ENCODE peak calls at places on chromosomes 6 and 20, in four cellular contexts. S is GM12878, Z is K562, P is HepG2. R is an unnamed sample.

GRCh38 chr6:37276916-37277509 is 19.1 kb upstream of the TMEM217 start:
- DNase-seq in Z (no peak), S (no peak), P (no peak), R (no peak)

GRCh38 chr6:75145976-75146375 is 59.9 kb downstream of the COL12A1 start:
- DNase-seq in S (no peak), Z (no peak), P (no peak), R (no peak)

GRCh38 chr6:17714879-17715860 is 8.4 kb upstream of the NUP153 start:
- DNase-seq in P (no peak), Z (peak), S (no peak), R (peak)

GRCh38 chr20:51516855-51517254 is 25.7 kb downstream of the NFATC2 start:
- DNase-seq in S (no peak), Z (no peak), P (no peak), R (no peak)

GRCh38 chr6:16728513-16729182 is 32.6 kb downstream of the ATXN1 start:
- DNase-seq in P (no peak), Z (no peak), S (no peak), R (no peak)

GRCh38 chr20:57582432-57583288 is 21.8 kb downstream of the PCK1 start:
- DNase-seq in Z (peak), S (no peak), P (peak), R (peak)

GRCh38 chr6:16472349-16473069 is 234.1 kb downstream of the GMPR start:
- DNase-seq in S (no peak), P (peak), Z (no peak), R (no peak)

GRCh38 chr20:50844430-50845100 is 49.7 kb downstream of the BCAS4 start:
- DNase-seq in P (peak), Z (peak), S (peak), R (no peak)

GRCh38 chr6:158649289-158650143 is at the start of gene SYTL3:
- DNase-seq in S (peak), Z (no peak), P (no peak), R (no peak)

GRCh38 chr6:80020381-80021120 is 16.1 kb downstream of the TTK start:
- DNase-seq in S (no peak), Z (no peak), P (peak), R (no peak)

GRCh38 chr20:20856956-20857355 is 144.5 kb upstream of the RALGAPA2 start:
- DNase-seq in Z (no peak), S (no peak), P (no peak), R (no peak)

GRCh38 chr6:21402368-21402767 is 191.2 kb upstream of the SOX4 start:
- DNase-seq in S (peak), Z (no peak), P (no peak), R (no peak)

GRCh38 chr6:109075934-109076333 is 18.7 kb downstream of the SESN1 start:
- DNase-seq in Z (no peak), S (no peak), P (no peak), R (no peak)

GRCh38 chr6:31717499-31718222 is 2.5 kb downstream of the LY6G6D start:
- DNase-seq in P (peak), S (no peak), Z (peak), R (no peak)

GRCh38 chr6:167739721-167740475 is 86.8 kb upstream of the AFDN start:
- DNase-seq in Z (no peak), P (no peak), S (no peak), R (no peak)

GRCh38 chr6:106163446-106163965 is 77.4 kb downstream of the PRDM1 start:
- DNase-seq in Z (no peak), P (no peak), S (peak), R (peak)

GRCh38 chr20:54267510-54268003 is 59.7 kb downstream of the PFDN4 start:
- DNase-seq in Z (no peak), P (peak), S (no peak), R (no peak)

GRCh38 chr20:63830821-63831593 is at the start of gene ZBTB46:
- DNase-seq in S (no peak), P (no peak), Z (peak), R (peak)

GRCh38 chr20:45934046-45934586 is 367 bp upstream of the PCIF1 start:
- DNase-seq in P (no peak), S (no peak), Z (peak), R (peak)

GRCh38 chr6:163170294-163170883 is 244.1 kb upstream of the QKI start:
- DNase-seq in Z (peak), P (no peak), S (no peak), R (peak)
- TF ChIP-seq FOXM1 in Z (no peak), P (no peak), S (no peak), R (no peak)

GRCh38 chr6:87926072-87926471 is 121.6 kb upstream of the SPACA1 start:
- DNase-seq in S (no peak), P (no peak), Z (no peak), R (no peak)
- TF ChIP-seq BHLHE40 in S (no peak), P (no peak), Z (no peak), R (no peak)

GRCh38 chr20:10557685-10558084 is 116.1 kb downstream of the JAG1 start:
- DNase-seq in S (no peak), Z (no peak), P (no peak), R (no peak)
- TF ChIP-seq FOXK2 in S (no peak), Z (no peak), P (no peak), R (no peak)

DNA sequence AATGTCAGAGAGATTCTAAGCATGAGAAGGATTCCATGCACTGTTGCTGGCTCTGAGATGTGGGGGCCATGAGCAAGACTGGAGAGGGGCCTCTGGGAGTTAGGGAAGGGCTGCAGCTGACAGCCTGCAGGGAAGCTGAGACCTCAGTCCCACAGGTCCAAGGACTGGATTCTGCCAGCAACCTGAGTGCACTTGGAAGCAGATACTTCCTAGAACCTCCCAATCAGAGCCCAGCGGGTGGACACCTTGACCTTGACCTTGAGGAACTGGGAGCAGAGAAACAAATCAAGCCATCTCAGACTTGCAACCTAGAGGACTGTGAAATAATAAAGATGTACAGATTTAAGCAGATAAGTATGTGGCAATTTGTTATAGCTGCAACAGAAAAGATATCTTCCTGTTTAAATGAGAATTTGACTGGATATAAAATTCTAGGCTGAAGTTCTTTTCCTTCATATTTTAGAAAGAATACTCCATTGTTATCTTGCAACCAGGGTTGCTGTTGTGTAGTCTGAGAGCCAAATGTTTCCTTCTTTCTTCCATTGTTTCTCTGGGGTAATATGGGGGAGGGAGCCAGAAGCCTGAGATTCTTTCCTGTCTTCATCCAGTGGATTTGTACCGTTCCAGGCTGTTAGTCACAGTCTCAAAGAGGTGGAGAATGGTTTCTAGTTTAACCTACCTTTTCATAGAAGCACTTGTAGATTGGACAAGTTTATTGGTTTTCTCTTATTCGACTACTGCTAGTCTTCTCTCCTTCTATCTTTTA is 5.9 kb upstream of the ULBP3 start:
- DNase-seq in S (no peak), P (no peak), Z (no peak), R (no peak)
- TF ChIP-seq FOXM1 in S (no peak), P (no peak), Z (no peak), R (no peak)

R was measured in HEK293T.